ENCODE peak calls at places on chromosomes 3 and 15, in ten cellular contexts. X, K, J, W, P, V, B, U, Q and I are unnamed samples. For H3K4me1, the result is how much of the 10 kb centered on the place peaks cover.

GRCh38 chr3:113695818-113696645 is at the start of gene USF3:
- DNase-seq in X (peak), K (peak), J (peak), W (peak), P (no peak), V (peak), B (peak), U (peak), Q (peak), I (peak)

GRCh38 chr3:55000546-55000945 is 72.7 kb upstream of the LRTM1 start:
- DNase-seq in X (no peak), K (no peak), J (peak), W (no peak), P (no peak), V (no peak), B (peak), U (no peak), Q (no peak), I (peak)

GRCh38 chr15:29449136-29449535 is 179.5 kb upstream of the NSMCE3 start:
- DNase-seq in X (no peak), K (no peak), J (no peak), W (peak), P (peak), V (no peak), B (no peak), U (no peak), Q (no peak), I (no peak)

GRCh38 chr15:59993950-59994401 is 10.1 kb upstream of the FOXB1 start:
- DNase-seq in X (no peak), K (no peak), J (no peak), W (peak), P (peak), V (no peak), B (no peak), U (no peak), Q (no peak), I (no peak)

GRCh38 chr3:132016061-132017041 is 18.5 kb downstream of the CPNE4 start:
- DNase-seq in X (no peak), K (no peak), J (no peak), W (no peak), P (no peak), V (no peak), B (peak), U (no peak), Q (no peak), I (no peak)

GRCh38 chr3:72274511-72275295 is 489.8 kb upstream of the PROK2 start:
- DNase-seq in X (no peak), K (no peak), J (peak), W (no peak), P (no peak), V (peak), B (no peak), U (peak), Q (peak), I (no peak)

GRCh38 chr15:65785151-65785550 is 6.9 kb downstream of the DENND4A start:
- DNase-seq in X (no peak), K (no peak), J (no peak), W (no peak), P (no peak), V (no peak), B (no peak), U (no peak), Q (no peak), I (no peak)

GRCh38 chr3:127452321-127452821 is 138.2 kb downstream of the TPRA1 start:
- DNase-seq in X (no peak), K (no peak), J (no peak), W (peak), P (peak), V (no peak), B (no peak), U (no peak), Q (no peak), I (no peak)

GRCh38 chr15:66700802-66701421 is 1.1 kb upstream of the SMAD6 start:
- DNase-seq in X (peak), K (peak), J (peak), W (peak), P (peak), V (peak), B (peak), U (peak), Q (peak), I (peak)

GRCh38 chr3:49689046-49689886 is at the start of the genes MST1 and RNF123:
- DNase-seq in X (peak), K (peak), J (peak), W (peak), P (peak), V (peak), B (peak), U (peak), Q (peak), I (peak)

GRCh38 chr15:75025102-75025501 is 1.7 kb downstream of the PPCDC start:
- DNase-seq in X (no peak), K (no peak), J (peak), W (no peak), P (no peak), V (no peak), B (no peak), U (no peak), Q (no peak), I (no peak)
- H3K27ac ChIP-seq in X (no peak), K (no peak), J (no peak), W (no peak), P (no peak), V (no peak), B (no peak), U (no peak), Q (no peak), I (no peak)

GRCh38 chr15:40451497-40452158 is 10.9 kb downstream of the BAHD1 start:
- DNase-seq in X (no peak), K (no peak), J (no peak), W (no peak), P (peak), V (no peak), B (no peak), U (no peak), Q (peak), I (no peak)
- H3K4me1 ChIP-seq in X (under half), K (under half), J (under half), W (under half), P (under half), V (under half), B (under half), U (half or more), Q (under half), I (under half)

DNA sequence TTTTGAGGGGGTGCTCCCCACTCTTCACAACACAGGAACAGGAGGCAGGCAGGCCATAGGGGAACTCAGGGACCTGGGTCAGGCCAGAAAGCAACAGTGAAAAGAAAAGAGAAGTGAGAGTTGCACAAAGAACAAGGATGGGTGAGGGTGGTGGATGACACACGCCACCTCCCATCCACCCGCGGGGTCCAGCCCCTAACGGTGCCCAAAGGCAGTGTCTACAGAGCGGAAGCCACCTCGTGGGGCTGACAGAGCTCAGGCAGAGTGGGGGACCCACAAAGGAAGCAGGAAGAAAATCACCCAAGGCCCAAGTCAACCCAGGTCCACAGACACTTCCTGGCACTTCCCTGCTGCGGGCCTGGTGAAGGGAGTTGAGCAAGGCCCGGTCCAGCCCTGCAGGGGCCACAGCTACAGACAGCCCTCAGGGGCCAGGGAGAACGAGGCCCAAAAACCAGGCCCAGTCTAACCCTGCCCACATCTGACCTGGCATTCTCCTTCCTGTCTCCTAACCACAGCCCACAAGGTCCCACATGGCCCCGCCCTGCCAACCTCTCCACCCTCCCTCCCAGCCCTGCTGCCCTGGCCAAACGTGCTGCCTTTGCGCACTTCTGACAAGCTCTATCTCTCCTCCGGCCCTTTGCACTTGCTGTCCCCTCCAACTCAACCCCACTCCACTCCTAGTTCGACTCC is 5.9 kb downstream of the NUP210 start:
- DNase-seq in X (peak), K (no peak), J (peak), W (no peak), P (no peak), V (peak), B (no peak), U (peak), Q (peak), I (no peak)
- H3K27ac ChIP-seq in X (no peak), K (peak), J (no peak), W (peak), P (no peak), V (peak), B (no peak), U (no peak), Q (no peak), I (no peak)

GRCh38 chr3:64187065-64187959 is 38.0 kb downstream of the PRICKLE2 start:
- DNase-seq in X (no peak), K (no peak), J (peak), W (no peak), P (no peak), V (no peak), B (peak), U (peak), Q (peak), I (peak)

GRCh38 chr3:64184621-64185020 is 40.6 kb downstream of the PRICKLE2 start:
- DNase-seq in X (no peak), K (no peak), J (no peak), W (no peak), P (no peak), V (no peak), B (peak), U (no peak), Q (no peak), I (no peak)

GRCh38 chr3:64185436-64185835 is 39.8 kb downstream of the PRICKLE2 start:
- DNase-seq in X (no peak), K (no peak), J (no peak), W (no peak), P (no peak), V (no peak), B (peak), U (no peak), Q (no peak), I (no peak)

GRCh38 chr3:64188810-64189560 is 36.3 kb downstream of the PRICKLE2 start:
- DNase-seq in X (no peak), K (no peak), J (peak), W (no peak), P (no peak), V (no peak), B (peak), U (no peak), Q (peak), I (peak)

DNA sequence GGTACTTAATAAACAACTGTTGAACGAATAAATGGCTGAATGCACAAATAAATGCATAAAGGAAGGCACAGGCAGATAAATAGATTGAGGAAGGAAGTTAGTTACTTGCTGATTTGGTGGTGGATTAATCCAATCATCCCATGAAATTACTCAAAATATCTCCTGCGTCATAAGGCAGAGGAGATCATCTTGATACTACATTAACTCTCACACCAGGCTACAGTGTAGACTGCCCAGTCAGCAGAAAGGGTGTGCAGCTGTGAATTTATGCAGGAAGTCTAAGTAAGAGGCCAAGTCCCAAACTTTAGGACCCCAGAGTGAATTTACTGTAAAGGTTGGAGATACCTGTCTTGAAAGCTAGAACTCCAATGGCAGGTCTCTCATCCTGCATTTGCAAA is 38.6 kb downstream of the PRICKLE2 start:
- DNase-seq in X (no peak), K (no peak), J (no peak), W (no peak), P (no peak), V (no peak), B (no peak), U (no peak), Q (no peak), I (no peak)
- H3K4me1 ChIP-seq in X (under half), K (under half), J (under half), W (under half), P (under half), V (under half), B (half or more), U (half or more), Q (under half), I (under half)

DNA sequence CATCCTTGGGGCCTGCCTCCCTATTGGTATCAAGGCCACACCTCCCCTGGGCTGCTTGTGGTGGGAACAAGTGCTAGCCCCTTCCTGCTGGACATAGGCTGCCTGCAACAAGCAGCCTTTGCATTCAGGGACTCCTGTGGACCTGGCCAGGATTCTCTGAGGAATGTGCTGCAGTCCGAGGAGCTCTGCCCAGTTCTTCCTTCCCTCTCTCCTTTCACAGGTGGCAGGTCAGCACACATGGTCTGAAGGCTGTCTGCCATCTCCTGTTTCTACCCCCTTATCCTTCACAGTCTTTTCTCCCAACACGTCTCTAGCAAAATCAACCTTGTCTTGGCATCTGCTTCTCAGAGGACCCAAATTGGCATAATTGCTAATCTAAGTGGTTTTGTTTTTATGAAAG is 97.0 kb upstream of the LIPC start:
- DNase-seq in X (no peak), K (no peak), J (no peak), W (no peak), P (no peak), V (no peak), B (no peak), U (no peak), Q (no peak), I (no peak)
- H3K27ac ChIP-seq in X (no peak), K (no peak), J (no peak), W (no peak), P (no peak), V (no peak), B (no peak), U (no peak), Q (no peak), I (no peak)

GRCh38 chr3:194685050-194685722 is 497 bp upstream of the FAM43A start:
- DNase-seq in X (no peak), K (no peak), J (no peak), W (no peak), P (no peak), V (no peak), B (no peak), U (no peak), Q (no peak), I (no peak)

GRCh38 chr3:194686414-194686815 is 732 bp downstream of the FAM43A start:
- DNase-seq in X (no peak), K (no peak), J (no peak), W (peak), P (no peak), V (no peak), B (no peak), U (no peak), Q (no peak), I (no peak)

GRCh38 chr3:194686816-194687637 is 1.3 kb downstream of the FAM43A start:
- DNase-seq in X (peak), K (no peak), J (peak), W (peak), P (peak), V (peak), B (peak), U (peak), Q (peak), I (peak)

GRCh38 chr3:194687638-194688206 is 2.0 kb downstream of the FAM43A start:
- DNase-seq in X (peak), K (no peak), J (peak), W (peak), P (peak), V (peak), B (peak), U (peak), Q (peak), I (peak)

DNA sequence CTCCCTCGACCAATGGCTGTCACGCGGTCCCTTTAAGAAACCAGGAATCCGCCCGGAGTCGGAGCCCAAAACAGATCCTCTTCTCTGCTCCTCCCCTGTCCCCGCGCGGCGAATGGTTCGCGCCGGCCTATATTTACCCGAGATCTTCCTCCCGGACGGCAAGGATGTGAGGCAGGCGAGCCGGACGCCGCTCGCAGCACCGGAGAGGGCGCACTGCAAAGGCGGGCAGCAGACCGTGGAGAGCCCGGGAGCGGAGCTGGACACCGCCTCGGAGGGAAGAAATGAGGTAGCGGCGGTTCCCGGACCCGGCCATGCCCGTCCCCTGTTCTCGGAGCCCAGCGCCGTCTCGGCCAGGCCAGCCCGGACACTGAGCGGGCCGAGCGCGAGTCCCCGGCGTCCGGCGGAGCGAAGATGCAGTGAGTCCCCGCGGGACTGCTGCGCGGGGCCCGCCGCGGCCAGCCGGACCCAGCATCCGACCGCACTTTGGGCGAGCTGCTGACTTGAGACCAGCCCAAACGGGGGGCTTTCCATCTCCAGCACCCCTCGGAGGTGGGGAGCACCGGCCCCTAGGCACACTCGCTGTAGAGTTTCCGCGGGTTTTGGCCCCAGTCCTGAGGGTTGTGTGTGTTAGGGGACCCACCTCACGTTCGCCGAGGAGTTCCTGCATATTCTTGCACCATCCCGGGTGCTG is at the start of gene FAM43A:
- DNase-seq in X (peak), K (peak), J (peak), W (peak), P (peak), V (peak), B (peak), U (peak), Q (peak), I (peak)
- H3K4me1 ChIP-seq in X (under half), K (under half), J (under half), W (under half), P (under half), V (under half), B (under half), U (half or more), Q (under half), I (under half)

GRCh38 chr3:73530030-73530411 is 94.7 kb downstream of the PDZRN3 start:
- DNase-seq in X (no peak), K (no peak), J (no peak), W (no peak), P (no peak), V (no peak), B (no peak), U (no peak), Q (no peak), I (no peak)

GRCh38 chr3:73523661-73524060 is 101.1 kb downstream of the PDZRN3 start:
- DNase-seq in X (no peak), K (no peak), J (no peak), W (no peak), P (no peak), V (no peak), B (no peak), U (no peak), Q (no peak), I (no peak)

GRCh38 chr3:73535137-73535536 is 89.6 kb downstream of the PDZRN3 start:
- DNase-seq in X (no peak), K (no peak), J (no peak), W (no peak), P (no peak), V (no peak), B (no peak), U (no peak), Q (no peak), I (no peak)

GRCh38 chr3:73525591-73525990 is 99.2 kb downstream of the PDZRN3 start:
- DNase-seq in X (no peak), K (no peak), J (no peak), W (no peak), P (no peak), V (no peak), B (no peak), U (no peak), Q (no peak), I (no peak)

GRCh38 chr3:73529280-73530029 is 95.3 kb downstream of the PDZRN3 start:
- DNase-seq in X (no peak), K (no peak), J (no peak), W (no peak), P (peak), V (no peak), B (no peak), U (no peak), Q (no peak), I (no peak)
- H3K27ac ChIP-seq in X (peak), K (no peak), J (no peak), W (no peak), P (no peak), V (no peak), B (no peak), U (peak), Q (no peak), I (no peak)